ENCODE peak calls at places on chromosomes 5 and 9, in four cellular contexts. Z is SK-N-SH, P is GM12878, N is H1. T is an unnamed sample.

GRCh38 chr5:124176692-124177091 is 569.7 kb downstream of the ZNF608 start:
- DNase-seq in P (no peak), N (no peak), Z (no peak), T (no peak)

GRCh38 chr9:5140151-5140550 is 45.3 kb downstream of the INSL6 start:
- DNase-seq in P (no peak), N (no peak), Z (no peak), T (no peak)

GRCh38 chr9:125700791-125701190 is 6.2 kb downstream of the MAPKAP1 start:
- DNase-seq in Z (no peak), N (no peak), P (peak; percentile 84), T (no peak)

GRCh38 chr5:125200842-125201373 is 454.5 kb upstream of the ZNF608 start:
- DNase-seq in P (no peak), Z (no peak), N (no peak), T (no peak)

GRCh38 chr5:20166496-20166895 is 178.5 kb upstream of the CDH18 start:
- DNase-seq in N (no peak), P (no peak), Z (no peak), T (no peak)

GRCh38 chr9:136626066-136626725 is 36.5 kb upstream of the EGFL7 start:
- DNase-seq in Z (no peak), P (no peak), N (peak; percentile 45), T (no peak)

GRCh38 chr5:135032613-135033025 is 1.4 kb downstream of the PITX1 start:
- DNase-seq in N (no peak), Z (no peak), P (no peak), T (no peak)

GRCh38 chr5:169202969-169203368 is 98.0 kb downstream of the SLIT3 start:
- DNase-seq in N (no peak), P (no peak), Z (no peak), T (no peak)

GRCh38 chr9:93451762-93452709 is 551 bp downstream of the FAM120A start:
- DNase-seq in N (peak; percentile 71), P (no peak), Z (peak; percentile 69), T (peak; percentile 16)

GRCh38 chr5:132840313-132840712 is 9.9 kb upstream of the SHROOM1 start:
- DNase-seq in Z (no peak), P (no peak), N (no peak), T (no peak)

GRCh38 chr5:89729623-89730390 is 679.7 kb downstream of the CETN3 start:
- DNase-seq in N (no peak), Z (no peak), P (peak; percentile 34), T (no peak)

GRCh38 chr5:2857837-2858236 is 106.4 kb upstream of the IRX2 start:
- DNase-seq in Z (no peak), P (no peak), N (no peak), T (no peak)

GRCh38 chr5:1836176-1836890 is 35.1 kb downstream of the NDUFS6 start:
- DNase-seq in P (no peak), N (no peak), Z (no peak), T (no peak)

GRCh38 chr9:137797206-137798120 is 80.1 kb upstream of the CACNA1B start:
- DNase-seq in N (no peak), Z (no peak), P (no peak), T (no peak)

GRCh38 chr5:135448796-135449507 is 1.8 kb upstream of the DCANP1 start:
- DNase-seq in N (no peak), P (no peak), Z (no peak), T (no peak)

GRCh38 chr9:120336021-120336752 is 243.8 kb downstream of the CDK5RAP2 start:
- DNase-seq in N (peak; percentile 17), P (no peak), Z (no peak), T (no peak)

GRCh38 chr9:1018121-1018520 is 32.0 kb upstream of the DMRT2 start:
- DNase-seq in Z (no peak), P (no peak), N (peak; percentile 65), T (peak; percentile 35)

GRCh38 chr5:36158144-36158543 is 6.2 kb downstream of the SKP2 start:
- DNase-seq in Z (peak; percentile 76), N (no peak), P (no peak), T (no peak)

GRCh38 chr9:31573561-31573960 is 810.9 kb upstream of the ACO1 start:
- DNase-seq in P (no peak), N (no peak), Z (no peak), T (no peak)

GRCh38 chr9:99834474-99834873 is 12.8 kb downstream of the NR4A3 start:
- DNase-seq in P (no peak), Z (no peak), N (no peak), T (no peak)
- TF ChIP-seq TCF12 in P (no peak), Z (no peak), N (no peak), T (no peak)

GRCh38 chr5:24401767-24402166 is 243.0 kb downstream of the CDH10 start:
- DNase-seq in N (no peak), Z (no peak), P (no peak), T (no peak)

GRCh38 chr5:24391816-24392215 is 253.0 kb downstream of the CDH10 start:
- DNase-seq in N (no peak), Z (no peak), P (no peak), T (no peak)

DNA sequence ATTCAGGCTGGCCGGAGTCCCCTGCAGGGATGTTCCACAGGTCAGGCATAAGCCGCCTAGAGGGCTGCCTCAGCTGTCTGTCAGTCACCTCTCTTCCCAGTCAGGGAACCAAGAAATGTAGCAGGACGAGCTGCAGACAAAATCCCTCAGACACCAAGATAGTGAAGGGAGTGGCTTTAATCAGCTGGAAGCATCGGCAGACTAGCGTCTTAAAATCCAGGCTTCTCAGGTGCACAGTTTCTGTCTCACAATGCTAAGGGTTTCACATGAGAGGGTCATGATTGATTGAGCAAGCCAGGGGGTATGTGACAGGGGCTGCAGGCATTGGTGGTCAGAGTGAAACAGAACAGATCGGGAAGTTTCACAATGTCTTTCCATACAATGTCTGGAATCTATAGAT is 247.2 kb downstream of the CDH10 start:
- DNase-seq in N (no peak), P (no peak), Z (no peak), T (no peak)
- TF ChIP-seq TCF12 in N (no peak), P (no peak), Z (no peak), T (no peak)

DNA sequence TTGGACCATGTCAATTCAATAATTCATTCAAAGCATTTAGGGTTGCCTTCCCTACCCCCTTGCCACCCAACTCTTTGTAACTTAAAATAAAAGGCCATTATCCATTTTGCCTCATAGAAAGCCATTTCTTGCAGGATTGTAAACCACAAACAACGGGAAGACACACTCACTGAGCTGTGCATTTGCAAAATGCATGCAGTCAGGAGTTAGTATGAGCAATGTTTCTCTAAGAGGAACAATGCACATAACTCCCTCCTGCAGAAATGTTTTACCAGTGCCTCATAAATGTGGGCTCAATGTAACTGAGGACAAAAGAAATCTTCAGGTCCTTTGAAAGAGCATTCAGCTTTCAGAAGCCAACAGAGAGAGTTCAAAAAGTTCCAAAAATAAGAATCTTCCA is 98.5 kb upstream of the ABCA1 start:
- DNase-seq in Z (no peak), N (no peak), P (no peak), T (no peak)
- TF ChIP-seq TCF12 in Z (no peak), N (no peak), P (no peak), T (no peak)

GRCh38 chr5:6718161-6718681 is 5.0 kb downstream of the TENT4A start:
- DNase-seq in P (no peak), N (no peak), Z (no peak), T (no peak)
- TF ChIP-seq TCF12 in P (no peak), N (no peak), Z (no peak), T (no peak)

DNA sequence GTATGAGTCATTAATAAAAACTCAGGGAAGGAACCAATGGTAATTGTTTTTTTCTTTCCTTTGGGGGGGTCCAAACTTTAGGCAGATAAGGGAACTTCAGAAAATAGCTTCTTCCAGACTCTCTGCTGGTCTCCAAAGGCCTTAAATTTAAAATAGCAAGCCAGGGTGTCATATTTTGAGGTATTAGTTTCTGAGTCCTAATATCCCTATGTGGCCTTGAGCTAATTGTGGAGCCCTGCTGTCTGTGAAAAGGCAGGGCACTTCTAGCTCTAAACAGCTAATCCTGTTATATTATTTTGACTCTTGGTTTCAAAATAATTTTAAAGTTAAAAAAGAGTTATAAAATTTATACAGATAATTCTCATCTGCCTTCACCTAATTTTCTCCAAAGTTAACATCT is 195.7 kb upstream of the PPP1R2B start:
- DNase-seq in N (no peak), Z (no peak), P (no peak), T (no peak)
- TF ChIP-seq TCF12 in N (no peak), Z (no peak), P (no peak), T (no peak)

GRCh38 chr9:112623198-112623597 is 94.7 kb downstream of the INIP start:
- DNase-seq in N (no peak), Z (peak; percentile 19), P (no peak), T (no peak)
- TF ChIP-seq TCF12 in N (no peak), Z (peak; percentile 53), P (no peak), T (no peak)

DNA sequence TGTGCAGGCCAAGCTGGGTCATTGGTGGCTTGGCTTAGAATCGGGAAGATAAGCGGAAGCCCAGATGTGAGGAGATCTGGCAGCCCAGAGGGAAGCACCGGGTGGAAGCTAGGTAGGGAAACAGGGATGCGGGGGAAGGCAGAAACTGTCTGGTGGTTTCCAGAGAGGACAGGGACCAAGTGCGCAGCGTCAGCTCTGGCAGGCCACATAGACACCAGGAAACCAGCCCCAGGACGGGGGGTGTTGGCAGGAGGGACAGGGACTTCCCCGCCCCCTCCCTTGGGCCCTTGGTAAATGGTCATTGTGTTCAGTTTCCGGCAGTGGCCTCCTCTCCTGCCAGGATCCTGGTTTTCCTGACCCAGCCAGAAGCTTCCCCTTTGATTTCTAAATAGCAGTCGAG is 2.0 kb downstream of the RALGDS start:
- DNase-seq in Z (peak; percentile 82), P (no peak), N (no peak), T (no peak)
- TF ChIP-seq TCF12 in Z (no peak), P (no peak), N (no peak), T (no peak)